ENCODE peak calls at places on chromosomes 2 and 18, in four cellular contexts. I is endothelial cell of umbilical vein, U is A549, R is GM12878. V is an unnamed sample.

GRCh38 chr18:77139619-77140018 is 7.0 kb upstream of the MBP start:
- DNase-seq in I (no peak), U (no peak), R (no peak), V (no peak)

GRCh38 chr2:42125887-42126594 is 43.1 kb upstream of the EML4 start:
- DNase-seq in I (no peak), U (no peak), R (no peak), V (no peak)

GRCh38 chr18:27599202-27599829 is 414.2 kb upstream of the CHST9 start:
- DNase-seq in I (peak; percentile 33), U (peak; percentile 39), R (no peak), V (peak; percentile 38)

GRCh38 chr2:3296182-3296972 is 81.2 kb downstream of the EIPR1 start:
- DNase-seq in I (no peak), U (no peak), R (no peak), V (no peak)

GRCh38 chr2:12071343-12071742 is 324.9 kb downstream of the LPIN1 start:
- DNase-seq in I (no peak), U (no peak), R (no peak), V (peak; percentile 35)

GRCh38 chr2:149076863-149077412 is 38.4 kb downstream of the LYPD6B start:
- DNase-seq in I (no peak), U (no peak), R (no peak), V (no peak)

GRCh38 chr18:36169938-36170337 is 17.4 kb upstream of the MOCOS start:
- DNase-seq in I (no peak), U (no peak), R (no peak), V (no peak)

GRCh38 chr2:152740743-152741328 is 22.4 kb downstream of the ARL6IP6 start:
- DNase-seq in I (peak; percentile 78), U (peak; percentile 72), R (no peak), V (peak; percentile 72)

GRCh38 chr2:158509928-158510797 is 53.4 kb downstream of the PKP4 start:
- DNase-seq in I (peak; percentile 47), U (no peak), R (no peak), V (peak; percentile 17)

GRCh38 chr18:79718878-79719477 is 39.4 kb downstream of the CTDP1 start:
- DNase-seq in I (no peak), U (no peak), R (no peak), V (no peak)

GRCh38 chr2:52084760-52085159 is 1052.8 kb upstream of the NRXN1 start:
- DNase-seq in I (no peak), U (no peak), R (no peak), V (peak; percentile 10)

GRCh38 chr2:212892193-212892592 is 259.2 kb downstream of the IKZF2 start:
- DNase-seq in I (peak; percentile 60), U (peak; percentile 31), R (no peak), V (peak; percentile 35)

GRCh38 chr2:159090514-159091201 is 122.2 kb downstream of the TANC1 start:
- DNase-seq in I (peak; percentile 57), U (no peak), R (peak; percentile 25), V (no peak)

GRCh38 chr2:230877737-230878598 is 13.2 kb downstream of the ITM2C start:
- DNase-seq in I (no peak), U (no peak), R (no peak), V (peak; percentile 99)

GRCh38 chr2:134550566-134551164 is 168.1 kb downstream of the TMEM163 start:
- DNase-seq in I (no peak), U (no peak), R (no peak), V (no peak)

GRCh38 chr18:9025104-9025838 is 77.2 kb upstream of the NDUFV2 start:
- DNase-seq in I (no peak), U (peak; percentile 13), R (no peak), V (no peak)

GRCh38 chr2:151632993-151633592 is 101.2 kb downstream of the NEB start:
- DNase-seq in I (peak; percentile 61), U (peak; percentile 19), R (no peak), V (peak; percentile 45)

GRCh38 chr18:73110307-73110706 is 242.5 kb upstream of the NETO1 start:
- DNase-seq in I (no peak), U (no peak), R (peak; percentile 19), V (no peak)

GRCh38 chr2:8424997-8425900 is 256.6 kb upstream of the ID2 start:
- DNase-seq in I (no peak), U (no peak), R (peak; percentile 69), V (no peak)

GRCh38 chr18:74337912-74338309 is 22.3 kb downstream of the C18orf63 start:
- DNase-seq in I (no peak), U (no peak), R (no peak), V (no peak)

GRCh38 chr2:47065771-47066380 is 89.2 kb downstream of the STPG4 start:
- DNase-seq in I (peak; percentile 71), U (no peak), R (no peak), V (no peak)

GRCh38 chr2:234770081-234770506 is 181.7 kb upstream of the SH3BP4 start:
- DNase-seq in I (no peak), U (no peak), R (no peak), V (no peak)

GRCh38 chr2:128487650-128488387 is 169.2 kb upstream of the HS6ST1 start:
- DNase-seq in I (no peak), U (no peak), R (no peak), V (no peak)

GRCh38 chr2:180291060-180291459 is 284.0 kb upstream of the CWC22 start:
- DNase-seq in I (no peak), U (peak; percentile 16), R (no peak), V (peak; percentile 22)

GRCh38 chr2:11995381-11995947 is 249.0 kb downstream of the LPIN1 start:
- DNase-seq in I (peak; percentile 30), U (no peak), R (no peak), V (no peak)

DNA sequence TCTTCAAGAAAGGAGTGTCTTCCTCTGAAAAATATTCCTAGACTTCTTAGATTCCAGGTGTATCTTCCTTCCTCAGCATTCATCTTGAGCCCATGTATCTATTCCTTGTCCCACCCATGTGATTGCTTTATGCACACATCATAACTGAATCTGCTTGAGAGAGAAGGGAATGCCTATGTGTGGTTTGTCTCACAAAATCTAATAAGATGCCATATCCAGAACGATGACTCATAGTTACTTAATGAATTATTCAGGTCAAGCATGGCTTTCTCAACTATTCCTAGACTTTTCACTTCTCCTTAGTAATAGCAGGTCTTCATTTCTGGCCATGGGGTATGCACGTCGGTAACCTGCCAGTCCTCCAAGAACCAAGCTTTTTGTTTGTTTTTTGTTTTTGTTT is 121.8 kb downstream of the SETBP1 start:
- DNase-seq in I (no peak), U (no peak), R (no peak), V (no peak)
- TF ChIP-seq MAX in I (no peak), U (no peak), R (no peak), V (no peak)

GRCh38 chr2:130245976-130246375 is 47.7 kb upstream of the TUBA3E start:
- DNase-seq in I (no peak), U (no peak), R (no peak), V (no peak)

GRCh38 chr2:130252880-130253645 is 54.8 kb upstream of the TUBA3E start:
- DNase-seq in I (no peak), U (peak; percentile 56), R (no peak), V (no peak)

GRCh38 chr2:130251865-130252620 is 53.8 kb upstream of the TUBA3E start:
- DNase-seq in I (no peak), U (no peak), R (no peak), V (no peak)

GRCh38 chr2:130246430-130246829 is 48.2 kb upstream of the TUBA3E start:
- DNase-seq in I (no peak), U (no peak), R (no peak), V (no peak)

DNA sequence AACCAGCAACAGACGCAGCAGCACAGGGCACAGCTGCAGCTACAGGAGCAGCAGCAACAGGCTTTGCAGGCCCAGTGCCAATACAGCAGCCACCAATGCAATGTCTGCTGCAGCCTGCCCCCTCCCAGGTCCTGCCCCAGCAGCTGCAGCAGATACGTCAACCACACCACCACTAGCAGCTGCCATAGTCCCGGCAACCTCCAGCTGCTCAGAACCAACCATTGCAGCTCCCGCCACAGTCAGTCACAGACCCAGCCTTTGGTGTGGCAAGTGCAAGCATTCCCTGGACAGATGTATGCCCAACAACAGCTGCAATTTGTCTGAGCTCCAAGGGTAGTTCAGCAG is 53.3 kb upstream of the TUBA3E start:
- DNase-seq in I (no peak), U (no peak), R (no peak), V (no peak)
- TF ChIP-seq MYC in I (no peak), U (no peak), R (no peak), V (no peak)

GRCh38 chr2:112585873-112586477 is 1.6 kb downstream of the CHCHD5 start:
- DNase-seq in I (no peak), U (no peak), R (no peak), V (no peak)

GRCh38 chr2:112583497-112584133 is 794 bp upstream of the CHCHD5 start:
- DNase-seq in I (peak; percentile 33), U (peak; percentile 65), R (no peak), V (peak; percentile 75)

GRCh38 chr2:112585400-112585799 is 991 bp downstream of the CHCHD5 start:
- DNase-seq in I (no peak), U (no peak), R (no peak), V (no peak)

GRCh38 chr2:112584891-112585250 is 462 bp downstream of the CHCHD5 start:
- DNase-seq in I (no peak), U (no peak), R (no peak), V (no peak)

GRCh38 chr2:112584134-112584890 is at the start of gene CHCHD5:
- DNase-seq in I (peak; percentile 94), U (peak; percentile 97), R (peak; percentile 81), V (peak; percentile 99)
- TF ChIP-seq POLR2A in I (peak; percentile 96), U (peak; percentile 57), R (peak; percentile 83), V (peak; percentile 46)

GRCh38 chr2:222304737-222305509 is 6.1 kb upstream of the PAX3 start:
- DNase-seq in I (no peak), U (no peak), R (no peak), V (peak; percentile 86)
- TF ChIP-seq MAX in I (no peak), U (no peak), R (no peak), V (peak; percentile 12)

DNA sequence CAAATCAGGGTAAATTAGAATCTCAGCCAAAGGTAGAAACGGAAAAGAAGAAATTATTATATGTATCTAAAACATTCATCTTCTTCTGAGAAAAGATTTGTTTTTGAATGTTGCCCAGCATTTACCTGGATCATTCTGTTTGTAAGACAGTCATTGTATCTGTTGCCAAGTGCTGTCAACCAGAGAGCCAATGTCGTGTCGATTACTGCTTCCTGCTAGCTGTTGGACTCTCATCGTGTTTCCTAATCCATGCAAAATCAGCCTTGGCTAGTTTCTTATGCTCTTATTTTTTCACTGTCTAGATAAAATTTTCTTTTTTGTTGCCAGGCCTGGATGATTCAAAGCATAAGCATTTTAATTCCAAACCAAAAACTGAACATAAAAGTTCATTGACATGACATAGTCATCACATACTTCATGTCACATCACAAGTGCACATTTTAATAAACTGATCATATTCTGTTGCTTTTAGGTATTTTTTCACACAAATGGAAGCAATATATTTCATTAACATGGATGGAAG is 202.3 kb downstream of the KCNH7 start:
- DNase-seq in I (no peak), U (no peak), R (no peak), V (no peak)
- TF ChIP-seq MYC in I (no peak), U (no peak), R (no peak), V (no peak)

GRCh38 chr2:131104487-131105155 is 515 bp upstream of the PLEKHB2 start:
- DNase-seq in I (peak; percentile 50), U (peak; percentile 91), R (peak; percentile 5), V (peak; percentile 89)
- TF ChIP-seq POLR2A in I (no peak), U (no peak), R (no peak), V (no peak)

V was measured in NB4.